ENCODE peak calls at places on chromosomes 5 and 9, in ten cellular contexts. One of them, this sample, is unnamed.
A peak's percentile ranks its signal among the peaks of the same experiment; 100 is the strongest.

GRCh38 chr5:57422993-57423392 is 59.6 kb downstream of the ACTBL2 start:
- DNase-seq in ovary: no peak
- DNase-seq in sigmoid colon: no peak
- DNase-seq in right lobe of liver: no peak
- DNase-seq in stomach: no peak
- DNase-seq in endothelial cell of umbilical vein: no peak
- DNase-seq in upper lobe of left lung: no peak
- DNase-seq in spleen: no peak
- DNase-seq in adrenal gland: no peak
- DNase-seq in uterus: no peak
- DNase-seq in this sample: no peak

GRCh38 chr5:77840930-77841329 is 64.8 kb upstream of the TBCA start:
- DNase-seq in adrenal gland: no peak
- DNase-seq in endothelial cell of umbilical vein: no peak
- DNase-seq in right lobe of liver: no peak
- DNase-seq in uterus: no peak
- DNase-seq in sigmoid colon: no peak
- DNase-seq in spleen: no peak
- DNase-seq in stomach: no peak
- DNase-seq in ovary: no peak
- DNase-seq in upper lobe of left lung: no peak
- DNase-seq in this sample: no peak

GRCh38 chr5:39998518-39998917 is 573.7 kb upstream of the DAB2 start:
- DNase-seq in stomach: no peak
- DNase-seq in right lobe of liver: no peak
- DNase-seq in endothelial cell of umbilical vein: no peak
- DNase-seq in ovary: no peak
- DNase-seq in sigmoid colon: peak; percentile 86
- DNase-seq in uterus: no peak
- DNase-seq in upper lobe of left lung: no peak
- DNase-seq in adrenal gland: no peak
- DNase-seq in spleen: no peak
- DNase-seq in this sample: no peak

GRCh38 chr5:155807884-155808576 is 518.9 kb upstream of the SGCD start:
- DNase-seq in right lobe of liver: no peak
- DNase-seq in adrenal gland: no peak
- DNase-seq in ovary: no peak
- DNase-seq in sigmoid colon: no peak
- DNase-seq in upper lobe of left lung: no peak
- DNase-seq in stomach: no peak
- DNase-seq in spleen: no peak
- DNase-seq in uterus: no peak
- DNase-seq in endothelial cell of umbilical vein: no peak
- DNase-seq in this sample: no peak

GRCh38 chr9:15977438-15977837 is 424.6 kb downstream of the CCDC171 start:
- DNase-seq in adrenal gland: no peak
- DNase-seq in upper lobe of left lung: no peak
- DNase-seq in uterus: no peak
- DNase-seq in right lobe of liver: no peak
- DNase-seq in ovary: no peak
- DNase-seq in stomach: no peak
- DNase-seq in sigmoid colon: no peak
- DNase-seq in endothelial cell of umbilical vein: no peak
- DNase-seq in spleen: no peak
- DNase-seq in this sample: no peak

GRCh38 chr5:95237324-95237723 is 47.6 kb downstream of the MCTP1 start:
- DNase-seq in ovary: no peak
- DNase-seq in upper lobe of left lung: no peak
- DNase-seq in right lobe of liver: no peak
- DNase-seq in sigmoid colon: no peak
- DNase-seq in stomach: no peak
- DNase-seq in uterus: no peak
- DNase-seq in endothelial cell of umbilical vein: no peak
- DNase-seq in adrenal gland: no peak
- DNase-seq in spleen: no peak
- DNase-seq in this sample: no peak

GRCh38 chr5:138967806-138968448 is 92.8 kb upstream of the LRRTM2 start:
- DNase-seq in adrenal gland: no peak
- DNase-seq in stomach: peak; percentile 84
- DNase-seq in right lobe of liver: no peak
- DNase-seq in spleen: peak; percentile 47
- DNase-seq in ovary: no peak
- DNase-seq in upper lobe of left lung: peak; percentile 84
- DNase-seq in endothelial cell of umbilical vein: no peak
- DNase-seq in uterus: no peak
- DNase-seq in sigmoid colon: no peak
- DNase-seq in this sample: peak; percentile 86

GRCh38 chr9:91723420-91724067 is 226.5 kb downstream of the ROR2 start:
- DNase-seq in endothelial cell of umbilical vein: no peak
- DNase-seq in adrenal gland: no peak
- DNase-seq in ovary: no peak
- DNase-seq in spleen: no peak
- DNase-seq in right lobe of liver: no peak
- DNase-seq in stomach: no peak
- DNase-seq in uterus: no peak
- DNase-seq in upper lobe of left lung: peak; percentile 18
- DNase-seq in sigmoid colon: no peak
- DNase-seq in this sample: no peak

GRCh38 chr9:92406506-92406905 is 2.1 kb upstream of the OGN start:
- DNase-seq in stomach: no peak
- DNase-seq in sigmoid colon: peak; percentile 69
- DNase-seq in uterus: no peak
- DNase-seq in spleen: peak; percentile 79
- DNase-seq in upper lobe of left lung: peak; percentile 63
- DNase-seq in endothelial cell of umbilical vein: peak; percentile 65
- DNase-seq in ovary: no peak
- DNase-seq in adrenal gland: peak; percentile 20
- DNase-seq in right lobe of liver: peak; percentile 48
- DNase-seq in this sample: peak; percentile 46

GRCh38 chr5:134003957-134004625 is 684 bp downstream of the VDAC1 start:
- DNase-seq in right lobe of liver: peak; percentile 76
- DNase-seq in spleen: peak; percentile 95
- DNase-seq in upper lobe of left lung: peak; percentile 53
- DNase-seq in endothelial cell of umbilical vein: peak; percentile 55
- DNase-seq in stomach: peak; percentile 61
- DNase-seq in adrenal gland: peak; percentile 67
- DNase-seq in uterus: peak; percentile 39
- DNase-seq in ovary: peak; percentile 55
- DNase-seq in sigmoid colon: peak; percentile 82
- DNase-seq in this sample: peak; percentile 79

GRCh38 chr9:138069731-138070456 is 192.3 kb downstream of the CACNA1B start:
- DNase-seq in adrenal gland: no peak
- DNase-seq in endothelial cell of umbilical vein: no peak
- DNase-seq in upper lobe of left lung: peak; percentile 13
- DNase-seq in stomach: peak; percentile 8
- DNase-seq in uterus: no peak
- DNase-seq in right lobe of liver: no peak
- DNase-seq in ovary: no peak
- DNase-seq in sigmoid colon: no peak
- DNase-seq in spleen: peak; percentile 61
- DNase-seq in this sample: peak; percentile 3

GRCh38 chr5:32942225-32942989 is 231.3 kb downstream of the NPR3 start:
- DNase-seq in uterus: no peak
- DNase-seq in sigmoid colon: no peak
- DNase-seq in upper lobe of left lung: no peak
- DNase-seq in spleen: no peak
- DNase-seq in ovary: no peak
- DNase-seq in stomach: no peak
- DNase-seq in endothelial cell of umbilical vein: peak; percentile 26
- DNase-seq in right lobe of liver: no peak
- DNase-seq in adrenal gland: no peak
- DNase-seq in this sample: no peak

GRCh38 chr5:43075319-43076293 is 35.5 kb upstream of the ANXA2R start:
- DNase-seq in adrenal gland: peak; percentile 71
- DNase-seq in spleen: no peak
- DNase-seq in right lobe of liver: no peak
- DNase-seq in upper lobe of left lung: no peak
- DNase-seq in sigmoid colon: no peak
- DNase-seq in uterus: peak; percentile 29
- DNase-seq in stomach: no peak
- DNase-seq in ovary: no peak
- DNase-seq in endothelial cell of umbilical vein: peak; percentile 46
- DNase-seq in this sample: no peak

GRCh38 chr9:136886610-136887597 is 588 bp downstream of the TRAF2 start:
- DNase-seq in uterus: no peak
- DNase-seq in spleen: no peak
- DNase-seq in ovary: no peak
- DNase-seq in upper lobe of left lung: peak; percentile 42
- DNase-seq in adrenal gland: peak; percentile 53
- DNase-seq in sigmoid colon: no peak
- DNase-seq in endothelial cell of umbilical vein: peak; percentile 33
- DNase-seq in stomach: no peak
- DNase-seq in right lobe of liver: no peak
- DNase-seq in this sample: peak; percentile 65

GRCh38 chr9:136882109-136882946 is 4.0 kb upstream of the TRAF2 start:
- DNase-seq in spleen: peak; percentile 89
- DNase-seq in endothelial cell of umbilical vein: peak; percentile 51
- DNase-seq in ovary: no peak
- DNase-seq in stomach: peak; percentile 77
- DNase-seq in sigmoid colon: peak; percentile 80
- DNase-seq in adrenal gland: peak; percentile 96
- DNase-seq in right lobe of liver: peak; percentile 79
- DNase-seq in upper lobe of left lung: peak; percentile 70
- DNase-seq in uterus: no peak
- DNase-seq in this sample: peak; percentile 68

GRCh38 chr9:136888454-136888853 is 2.1 kb downstream of the TRAF2 start:
- DNase-seq in adrenal gland: no peak
- DNase-seq in sigmoid colon: no peak
- DNase-seq in stomach: no peak
- DNase-seq in uterus: no peak
- DNase-seq in ovary: no peak
- DNase-seq in endothelial cell of umbilical vein: no peak
- DNase-seq in upper lobe of left lung: no peak
- DNase-seq in spleen: no peak
- DNase-seq in right lobe of liver: peak; percentile 70
- DNase-seq in this sample: no peak

GRCh38 chr9:136889858-136890257 is 3.5 kb downstream of the TRAF2 start:
- DNase-seq in upper lobe of left lung: no peak
- DNase-seq in stomach: no peak
- DNase-seq in adrenal gland: no peak
- DNase-seq in uterus: no peak
- DNase-seq in right lobe of liver: no peak
- DNase-seq in spleen: no peak
- DNase-seq in sigmoid colon: no peak
- DNase-seq in endothelial cell of umbilical vein: no peak
- DNase-seq in ovary: no peak
- DNase-seq in this sample: no peak

GRCh38 chr9:136885950-136886578 is at the start of gene TRAF2:
- DNase-seq in uterus: peak; percentile 96
- DNase-seq in upper lobe of left lung: peak; percentile 96
- DNase-seq in stomach: peak; percentile 99
- DNase-seq in endothelial cell of umbilical vein: peak; percentile 100
- DNase-seq in ovary: peak; percentile 96
- DNase-seq in right lobe of liver: peak; percentile 99
- DNase-seq in sigmoid colon: peak; percentile 99
- DNase-seq in spleen: peak; percentile 97
- DNase-seq in adrenal gland: peak; percentile 99
- DNase-seq in this sample: peak; percentile 96
- TF ChIP-seq POLR2A in uterus: peak; percentile 30
- TF ChIP-seq POLR2A in upper lobe of left lung: no peak
- TF ChIP-seq POLR2A in stomach: no peak
- TF ChIP-seq POLR2A in endothelial cell of umbilical vein: peak; percentile 47
- TF ChIP-seq POLR2A in ovary: no peak
- TF ChIP-seq POLR2A in right lobe of liver: peak; percentile 85
- TF ChIP-seq POLR2A in sigmoid colon: no peak
- TF ChIP-seq POLR2A in spleen: no peak
- TF ChIP-seq POLR2A in adrenal gland: no peak
- TF ChIP-seq POLR2A in this sample: peak; percentile 62

GRCh38 chr5:623531-623930 is 11.4 kb downstream of the CEP72 start:
- DNase-seq in sigmoid colon: no peak
- DNase-seq in spleen: peak; percentile 61
- DNase-seq in upper lobe of left lung: no peak
- DNase-seq in ovary: no peak
- DNase-seq in adrenal gland: no peak
- DNase-seq in uterus: no peak
- DNase-seq in endothelial cell of umbilical vein: no peak
- DNase-seq in stomach: no peak
- DNase-seq in right lobe of liver: no peak
- DNase-seq in this sample: no peak

GRCh38 chr5:624951-625230 is 12.8 kb downstream of the CEP72 start:
- DNase-seq in adrenal gland: no peak
- DNase-seq in endothelial cell of umbilical vein: no peak
- DNase-seq in upper lobe of left lung: no peak
- DNase-seq in ovary: no peak
- DNase-seq in sigmoid colon: peak; percentile 43
- DNase-seq in stomach: no peak
- DNase-seq in spleen: peak; percentile 73
- DNase-seq in uterus: no peak
- DNase-seq in right lobe of liver: no peak
- DNase-seq in this sample: no peak

GRCh38 chr5:626850-627249 is 14.7 kb downstream of the CEP72 start:
- DNase-seq in ovary: no peak
- DNase-seq in upper lobe of left lung: no peak
- DNase-seq in endothelial cell of umbilical vein: no peak
- DNase-seq in spleen: no peak
- DNase-seq in right lobe of liver: no peak
- DNase-seq in sigmoid colon: no peak
- DNase-seq in adrenal gland: no peak
- DNase-seq in stomach: no peak
- DNase-seq in uterus: no peak
- DNase-seq in this sample: no peak

GRCh38 chr5:624118-624950 is 12.2 kb downstream of the CEP72 start:
- DNase-seq in upper lobe of left lung: no peak
- DNase-seq in adrenal gland: no peak
- DNase-seq in endothelial cell of umbilical vein: no peak
- DNase-seq in spleen: peak; percentile 59
- DNase-seq in stomach: no peak
- DNase-seq in ovary: no peak
- DNase-seq in right lobe of liver: no peak
- DNase-seq in sigmoid colon: peak; percentile 45
- DNase-seq in uterus: no peak
- DNase-seq in this sample: no peak

GRCh38 chr5:625516-625915 is 13.4 kb downstream of the CEP72 start:
- DNase-seq in adrenal gland: peak; percentile 1
- DNase-seq in ovary: no peak
- DNase-seq in upper lobe of left lung: no peak
- DNase-seq in endothelial cell of umbilical vein: no peak
- DNase-seq in uterus: no peak
- DNase-seq in stomach: no peak
- DNase-seq in right lobe of liver: no peak
- DNase-seq in spleen: peak; percentile 64
- DNase-seq in sigmoid colon: peak; percentile 26
- DNase-seq in this sample: no peak
- H3K36me3 ChIP-seq in adrenal gland: peaks cover 3% of the 10 kb centered on the region
- H3K36me3 ChIP-seq in ovary: no peaks in the 10 kb centered on the region
- H3K36me3 ChIP-seq in upper lobe of left lung: peaks cover 47% of the 10 kb centered on the region
- H3K36me3 ChIP-seq in endothelial cell of umbilical vein: peaks cover 3% of the 10 kb centered on the region
- H3K36me3 ChIP-seq in uterus: no peaks in the 10 kb centered on the region
- H3K36me3 ChIP-seq in stomach: peaks cover 66% of the 10 kb centered on the region
- H3K36me3 ChIP-seq in right lobe of liver: no peaks in the 10 kb centered on the region
- H3K36me3 ChIP-seq in spleen: no peaks in the 10 kb centered on the region
- H3K36me3 ChIP-seq in sigmoid colon: peaks cover 4% of the 10 kb centered on the region
- H3K36me3 ChIP-seq in this sample: no peaks in the 10 kb centered on the region

GRCh38 chr5:587403-587802 is 24.7 kb upstream of the CEP72 start:
- DNase-seq in uterus: no peak
- DNase-seq in upper lobe of left lung: no peak
- DNase-seq in adrenal gland: no peak
- DNase-seq in spleen: no peak
- DNase-seq in ovary: no peak
- DNase-seq in endothelial cell of umbilical vein: no peak
- DNase-seq in stomach: peak; percentile 11
- DNase-seq in right lobe of liver: no peak
- DNase-seq in sigmoid colon: peak; percentile 37
- DNase-seq in this sample: no peak
- TF ChIP-seq POLR2A in uterus: no peak
- TF ChIP-seq POLR2A in upper lobe of left lung: no peak
- TF ChIP-seq POLR2A in adrenal gland: no peak
- TF ChIP-seq POLR2A in spleen: no peak
- TF ChIP-seq POLR2A in ovary: no peak
- TF ChIP-seq POLR2A in endothelial cell of umbilical vein: no peak
- TF ChIP-seq POLR2A in stomach: no peak
- TF ChIP-seq POLR2A in right lobe of liver: no peak
- TF ChIP-seq POLR2A in sigmoid colon: no peak
- TF ChIP-seq POLR2A in this sample: no peak

GRCh38 chr9:100525563-100525962 is 52.3 kb upstream of the CAVIN4 start:
- DNase-seq in uterus: no peak
- DNase-seq in stomach: no peak
- DNase-seq in endothelial cell of umbilical vein: no peak
- DNase-seq in adrenal gland: no peak
- DNase-seq in spleen: no peak
- DNase-seq in sigmoid colon: no peak
- DNase-seq in upper lobe of left lung: no peak
- DNase-seq in right lobe of liver: no peak
- DNase-seq in ovary: no peak
- DNase-seq in this sample: no peak
- H3K36me3 ChIP-seq in uterus: no peaks in the 10 kb centered on the region
- H3K36me3 ChIP-seq in stomach: no peaks in the 10 kb centered on the region
- H3K36me3 ChIP-seq in endothelial cell of umbilical vein: no peaks in the 10 kb centered on the region
- H3K36me3 ChIP-seq in adrenal gland: no peaks in the 10 kb centered on the region
- H3K36me3 ChIP-seq in spleen: no peaks in the 10 kb centered on the region
- H3K36me3 ChIP-seq in sigmoid colon: no peaks in the 10 kb centered on the region
- H3K36me3 ChIP-seq in upper lobe of left lung: no peaks in the 10 kb centered on the region
- H3K36me3 ChIP-seq in right lobe of liver: no peaks in the 10 kb centered on the region
- H3K36me3 ChIP-seq in ovary: no peaks in the 10 kb centered on the region
- H3K36me3 ChIP-seq in this sample: no peaks in the 10 kb centered on the region